ENCODE peak calls at places on chromosomes 16 and 17, in seven cellular contexts. S is activated T-helper 1 cell treated with Interleukin-2 at 50 U/mL for 16 hours, V is GM10248, X is Calu3, I is midbrain, E is HuH-7.5, N is activated T-cell treated with anti-CD3 and anti-CD28 coated beads for 48 hours. B is an unnamed sample.

GRCh38 chr17:50447870-50448573 is 20.7 kb downstream of the CHAD start:
- DNase-seq in V (no peak), I (no peak), X (no peak), E (no peak), N (no peak), S (no peak), B (no peak)

GRCh38 chr17:78993241-78993956 is 13.7 kb upstream of the LGALS3BP start:
- DNase-seq in S (no peak), X (peak; percentile 64), N (peak; percentile 36), I (peak; percentile 54), V (peak; percentile 74), E (peak; percentile 80), B (no peak)

GRCh38 chr17:68719431-68719830 is 118.3 kb upstream of the FAM20A start:
- DNase-seq in N (no peak), I (no peak), S (no peak), V (no peak), E (no peak), X (no peak), B (no peak)

GRCh38 chr16:81170824-81171223 is 67.7 kb upstream of the BCO1 start:
- DNase-seq in V (no peak), N (no peak), S (no peak), I (no peak), E (no peak), X (no peak), B (no peak)

GRCh38 chr16:56780646-56781045 is 50.7 kb downstream of the NUP93 start:
- DNase-seq in S (no peak), N (no peak), X (no peak), E (no peak), V (no peak), I (no peak), B (no peak)

GRCh38 chr16:14310519-14310991 is 239.4 kb downstream of the MRTFB start:
- DNase-seq in N (no peak), V (peak; percentile 70), I (no peak), E (peak; percentile 15), S (no peak), X (no peak), B (peak; percentile 89)

GRCh38 chr16:29982560-29983419 is 9.1 kb downstream of the TAOK2 start:
- DNase-seq in S (no peak), I (no peak), E (no peak), X (no peak), N (no peak), V (no peak), B (no peak)

GRCh38 chr16:51408357-51408756 is 257.3 kb upstream of the SALL1 start:
- DNase-seq in S (no peak), N (no peak), V (no peak), I (no peak), E (no peak), X (peak; percentile 70), B (no peak)

GRCh38 chr16:84483882-84484565 is 20.4 kb downstream of the MEAK7 start:
- DNase-seq in N (no peak), S (no peak), I (no peak), V (no peak), E (no peak), X (no peak), B (no peak)

B was measured in GM06990.